ENCODE peak calls at places on chromosome 1, in six cellular contexts. S is AG04449; Z is head of caudate nucleus; D is stimulated activated CD4-positive, alpha-beta T cell treated with anti-CD3 and anti-CD28 coated beads, Interleukin-1b, Interleukin-23, amount 100 ng/mL, for 1 hour; Q is ELF-1; V is CD8-positive, alpha-beta memory T cell. Y is an unnamed sample.

GRCh38 chr1:156880473-156880872 is 13.0 kb upstream of the PEAR1 start:
- DNase-seq in S (no peak), Z (no peak), D (no peak), Q (no peak), V (no peak), Y (no peak)

GRCh38 chr1:231628207-231628876 is 1.8 kb downstream of the DISC1 start:
- DNase-seq in S (no peak), Z (no peak), D (peak; percentile 33), Q (no peak), V (no peak), Y (no peak)

GRCh38 chr1:167059045-167059728 is 31.0 kb downstream of the GPA33 start:
- DNase-seq in S (no peak), Z (peak; percentile 83), D (peak; percentile 70), Q (peak; percentile 93), V (peak; percentile 61), Y (no peak)

GRCh38 chr1:118989878-118990378 is 1.8 kb upstream of the TBX15 start:
- DNase-seq in S (no peak), Z (no peak), D (no peak), Q (peak; percentile 61), V (no peak), Y (no peak)

GRCh38 chr1:188615321-188615720 is 1786.6 kb downstream of the PLA2G4A start:
- DNase-seq in S (peak; percentile 38), Z (no peak), D (no peak), Q (no peak), V (no peak), Y (no peak)

GRCh38 chr1:6410248-6410893 is 9.3 kb downstream of the HES2 start:
- DNase-seq in S (no peak), Z (no peak), D (no peak), Q (no peak), V (no peak), Y (no peak)

GRCh38 chr1:51998007-51998406 is 7.5 kb upstream of the RAB3B start:
- DNase-seq in S (no peak), Z (no peak), D (no peak), Q (no peak), V (no peak), Y (no peak)

GRCh38 chr1:97797403-97798183 is 123.2 kb downstream of the DPYD start:
- DNase-seq in S (no peak), Z (no peak), D (no peak), Q (no peak), V (no peak), Y (no peak)

GRCh38 chr1:6603424-6603850 is 768 bp upstream of the KLHL21 start:
- DNase-seq in S (no peak), Z (no peak), D (peak; percentile 16), Q (peak; percentile 79), V (peak; percentile 31), Y (peak; percentile 59)

GRCh38 chr1:117861694-117862093 is 67.7 kb downstream of the GDAP2 start:
- DNase-seq in S (no peak), Z (no peak), D (no peak), Q (no peak), V (no peak), Y (no peak)

GRCh38 chr1:32241011-32241763 is 5.8 kb upstream of the FAM167B start:
- DNase-seq in S (no peak), Z (peak; percentile 60), D (no peak), Q (peak; percentile 76), V (no peak), Y (peak; percentile 13)

GRCh38 chr1:13899856-13900255 is 199.9 kb downstream of the PRDM2 start:
- DNase-seq in S (no peak), Z (no peak), D (no peak), Q (no peak), V (no peak), Y (no peak)

GRCh38 chr1:23148084-23148483 is 20.6 kb downstream of the LUZP1 start:
- DNase-seq in S (no peak), Z (no peak), D (no peak), Q (no peak), V (no peak), Y (no peak)

GRCh38 chr1:173601588-173601987 is 1.3 kb downstream of the SLC9C2 start:
- DNase-seq in S (no peak), Z (no peak), D (no peak), Q (no peak), V (no peak), Y (no peak)

GRCh38 chr1:168689726-168690602 is 39.0 kb downstream of the DPT start:
- DNase-seq in S (no peak), Z (no peak), D (no peak), Q (peak; percentile 10), V (no peak), Y (no peak)

GRCh38 chr1:169869426-169869825 is 24.3 kb downstream of the SCYL3 start:
- DNase-seq in S (no peak), Z (no peak), D (no peak), Q (no peak), V (no peak), Y (no peak)

GRCh38 chr1:66951513-66951912 is 26.7 kb downstream of the MIER1 start:
- DNase-seq in S (peak; percentile 79), Z (no peak), D (no peak), Q (no peak), V (no peak), Y (peak; percentile 58)

GRCh38 chr1:6111991-6112689 is 66.5 kb downstream of the KCNAB2 start:
- DNase-seq in S (no peak), Z (no peak), D (no peak), Q (no peak), V (no peak), Y (no peak)

GRCh38 chr1:72643142-72643541 is 360.8 kb upstream of the NEGR1 start:
- DNase-seq in S (no peak), Z (no peak), D (no peak), Q (no peak), V (no peak), Y (no peak)

GRCh38 chr1:32142446-32143301 is 34.8 kb downstream of the KPNA6 start:
- DNase-seq in S (no peak), Z (no peak), D (no peak), Q (peak; percentile 7), V (no peak), Y (no peak)

GRCh38 chr1:184686540-184686939 is 68.1 kb downstream of the EDEM3 start:
- DNase-seq in S (no peak), Z (no peak), D (no peak), Q (no peak), V (no peak), Y (no peak)

GRCh38 chr1:41980872-41981653 is 62.3 kb upstream of the HIVEP3 start:
- DNase-seq in S (no peak), Z (no peak), D (no peak), Q (no peak), V (no peak), Y (no peak)

GRCh38 chr1:22586356-22587130 is 23.3 kb downstream of the EPHA8 start:
- DNase-seq in S (no peak), Z (no peak), D (no peak), Q (no peak), V (no peak), Y (no peak)

GRCh38 chr1:7403265-7404045 is 367.6 kb upstream of the VAMP3 start:
- DNase-seq in S (peak; percentile 10), Z (peak; percentile 25), D (no peak), Q (no peak), V (no peak), Y (no peak)

GRCh38 chr1:5718716-5719632 is 273.3 kb downstream of the NPHP4 start:
- DNase-seq in S (no peak), Z (no peak), D (no peak), Q (peak; percentile 78), V (no peak), Y (no peak)

GRCh38 chr1:36729716-36730510 is 247.2 kb upstream of the CSF3R start:
- DNase-seq in S (no peak), Z (no peak), D (no peak), Q (peak; percentile 53), V (no peak), Y (no peak)

GRCh38 chr1:162674018-162674608 is 41.8 kb downstream of the DDR2 start:
- DNase-seq in S (no peak), Z (no peak), D (no peak), Q (no peak), V (no peak), Y (no peak)